ENCODE peak calls at places on chromosomes 2 and 18, in seven cellular contexts. K is stimulated activated naive B cell treated with anti-CD40 and anti-IgM and Interleukin-4, amounts not matched to agents 10 μg/mL and 1 μg/mL and 100 μg/mL, for 72 hours; N is NCI-H1417; W is SW480; M is AG08396; E is HS-27A; T is effector memory CD8-positive, alpha-beta T cell. L is an unnamed sample.

GRCh38 chr2:213216461-213216860 is 65.0 kb upstream of the IKZF2 start:
- DNase-seq in K (no peak), N (no peak), W (no peak), M (no peak), E (no peak), T (no peak), L (no peak)

GRCh38 chr2:151632993-151633592 is 101.2 kb downstream of the NEB start:
- DNase-seq in K (no peak), N (no peak), W (no peak), M (no peak), E (no peak), T (no peak), L (no peak)

GRCh38 chr2:197884252-197884651 is 79.9 kb downstream of the PLCL1 start:
- DNase-seq in K (no peak), N (no peak), W (no peak), M (no peak), E (no peak), T (no peak), L (no peak)

GRCh38 chr18:30903566-30903965 is 139.0 kb downstream of the DSC3 start:
- DNase-seq in K (no peak), N (no peak), W (peak; percentile 52), M (no peak), E (no peak), T (no peak), L (no peak)

GRCh38 chr2:147076634-147077033 is 768.2 kb upstream of the ACVR2A start:
- DNase-seq in K (no peak), N (no peak), W (no peak), M (peak; percentile 18), E (peak; percentile 27), T (no peak), L (no peak)

GRCh38 chr18:72541871-72542690 is 2.1 kb downstream of the CBLN2 start:
- DNase-seq in K (no peak), N (peak; percentile 82), W (no peak), M (peak; percentile 12), E (no peak), T (no peak), L (no peak)

GRCh38 chr2:121627525-121628050 is 21.7 kb downstream of the CLASP1 start:
- DNase-seq in K (no peak), N (no peak), W (no peak), M (no peak), E (no peak), T (no peak), L (no peak)

GRCh38 chr2:217398860-217399259 is 539.0 kb upstream of the TNP1 start:
- DNase-seq in K (no peak), N (no peak), W (no peak), M (no peak), E (no peak), T (no peak), L (no peak)

GRCh38 chr2:178084273-178084672 is 11.7 kb upstream of the PDE11A start:
- DNase-seq in K (no peak), N (no peak), W (no peak), M (no peak), E (no peak), T (no peak), L (no peak)

GRCh38 chr2:26068602-26069298 is 34.9 kb downstream of the RAB10 start:
- DNase-seq in K (no peak), N (no peak), W (peak; percentile 64), M (peak; percentile 48), E (peak; percentile 20), T (peak; percentile 13), L (no peak)

GRCh38 chr2:95372845-95373244 is 29.7 kb upstream of the FAHD2A start:
- DNase-seq in K (no peak), N (no peak), W (no peak), M (no peak), E (no peak), T (no peak), L (no peak)

GRCh38 chr2:168198476-168199192 is 48.8 kb downstream of the STK39 start:
- DNase-seq in K (no peak), N (no peak), W (no peak), M (no peak), E (no peak), T (no peak), L (no peak)

GRCh38 chr2:6864938-6865345 is 765 bp downstream of the CMPK2 start:
- DNase-seq in K (no peak), N (no peak), W (no peak), M (no peak), E (no peak), T (peak; percentile 16), L (no peak)

GRCh38 chr2:65639156-65639876 is 206.9 kb upstream of the SPRED2 start:
- DNase-seq in K (no peak), N (no peak), W (no peak), M (no peak), E (no peak), T (no peak), L (no peak)

GRCh38 chr2:23753291-23754006 is 173.5 kb downstream of the ATAD2B start:
- DNase-seq in K (no peak), N (no peak), W (no peak), M (no peak), E (no peak), T (no peak), L (no peak)

GRCh38 chr2:113974727-113975126 is 84.8 kb downstream of the ACTR3 start:
- DNase-seq in K (no peak), N (no peak), W (peak; percentile 26), M (no peak), E (no peak), T (no peak), L (no peak)